ENCODE peak calls at places on chromosomes 4 and X, in ten cellular contexts. D is mucosa of descending colon; J is K562; Z is OCI-LY7; B is fibroblast of the aortic adventitia; S is bronchial epithelial cell; A is naive thymus-derived CD4-positive, alpha-beta T cell; F is GM23248; C is brain microvascular endothelial cell; T is cardiac muscle cell. K is an unnamed sample.

GRCh38 chr4:22553560-22553959 is 37.7 kb upstream of the ADGRA3 start:
- DNase-seq in C (no peak), A (no peak), T (no peak), D (peak; percentile 41), Z (no peak), J (no peak), S (no peak), B (no peak), F (no peak), K (no peak)

GRCh38 chr4:25466966-25467697 is 90.1 kb downstream of the ANAPC4 start:
- DNase-seq in F (no peak), B (peak; percentile 70), S (no peak), J (no peak), D (no peak), A (no peak), C (peak; percentile 42), Z (no peak), T (peak; percentile 37), K (no peak)

GRCh38 chr4:128582319-128582948 is 227.1 kb upstream of the JADE1 start:
- DNase-seq in T (peak; percentile 19), A (no peak), S (peak; percentile 13), Z (no peak), C (no peak), D (no peak), F (no peak), B (no peak), J (peak; percentile 58), K (no peak)

GRCh38 chrX:56758456-56758855 is 29.4 kb downstream of the NBDY start:
- DNase-seq in F (no peak), A (no peak), S (no peak), B (no peak), D (no peak), T (no peak), C (no peak), J (no peak), Z (no peak), K (no peak)

GRCh38 chr4:71113294-71113693 is 119.8 kb downstream of the DCK start:
- DNase-seq in S (peak; percentile 40), F (no peak), J (peak; percentile 22), C (no peak), D (peak; percentile 73), B (no peak), A (no peak), Z (peak; percentile 8), T (no peak), K (no peak)

GRCh38 chrX:22467571-22467970 is 194.9 kb downstream of the CBLL2 start:
- DNase-seq in D (no peak), B (no peak), Z (no peak), J (no peak), C (no peak), T (no peak), S (no peak), F (no peak), A (no peak), K (no peak)

GRCh38 chr4:20178902-20179576 is 72.7 kb upstream of the SLIT2 start:
- DNase-seq in T (no peak), Z (no peak), D (no peak), S (no peak), B (no peak), A (no peak), F (no peak), J (no peak), C (no peak), K (no peak)

GRCh38 chrX:19678941-19679340 is 163.6 kb upstream of the MAP3K15 start:
- DNase-seq in S (peak; percentile 78), A (peak; percentile 8), D (no peak), F (no peak), C (no peak), B (no peak), T (no peak), Z (peak; percentile 56), J (no peak), K (no peak)

GRCh38 chrX:32954125-32954524 is 257.2 kb downstream of the DMD start:
- DNase-seq in C (no peak), J (no peak), D (no peak), S (no peak), A (no peak), Z (no peak), F (no peak), T (no peak), B (no peak), K (no peak)

GRCh38 chrX:32948130-32948529 is 263.2 kb downstream of the DMD start:
- DNase-seq in S (no peak), J (no peak), C (no peak), T (no peak), B (no peak), A (no peak), D (no peak), Z (no peak), F (no peak), K (no peak)
- H3K4me3 ChIP-seq in S (no peak overlapping the region), J (no peak overlapping the region), C (no peak overlapping the region), T (no peak overlapping the region), B (no peak overlapping the region), A (no peak overlapping the region), D (no peak overlapping the region), Z (no peak overlapping the region), F (no peak overlapping the region), K (no peak overlapping the region)

GRCh38 chr4:137609693-137610450 is 77.6 kb upstream of the PCDH18 start:
- DNase-seq in Z (no peak), D (no peak), B (peak; percentile 56), J (no peak), A (no peak), F (peak; percentile 54), T (peak; percentile 74), S (no peak), C (peak; percentile 25), K (peak; percentile 31)
- H3K4me3 ChIP-seq in Z (no peak overlapping the region), D (no peak overlapping the region), B (no peak overlapping the region), J (no peak overlapping the region), A (no peak overlapping the region), F (peak overlapping the region; percentile 67), T (no peak overlapping the region), S (no peak overlapping the region), C (no peak overlapping the region), K (peak overlapping the region; percentile 46)

DNA sequence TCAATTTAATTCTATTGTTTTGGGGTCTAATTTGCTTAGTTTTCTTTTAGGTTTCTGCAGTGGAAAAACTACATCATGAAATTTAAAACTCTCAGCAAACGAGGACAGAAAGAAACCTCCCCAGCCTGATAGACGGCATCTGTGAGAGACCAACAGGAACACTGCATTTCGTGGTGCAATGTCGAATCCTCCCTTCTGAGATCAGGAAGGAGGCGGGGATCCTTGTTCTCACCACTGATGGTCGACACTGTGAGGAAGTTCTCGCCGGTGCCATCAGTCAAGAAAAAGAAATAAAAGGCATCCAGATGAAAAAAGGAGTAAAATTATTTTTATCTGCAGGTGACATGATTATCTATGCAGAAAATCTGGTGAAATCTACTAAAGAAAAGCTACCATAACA is 16.5 kb downstream of the GAK start:
- DNase-seq in J (no peak), S (no peak), C (peak; percentile 32), B (peak; percentile 2), T (peak; percentile 32), Z (peak; percentile 33), D (no peak), F (peak; percentile 55), A (peak; percentile 14), K (no peak)
- H3K4me3 ChIP-seq in J (no peak overlapping the region), S (no peak overlapping the region), C (no peak overlapping the region), B (no peak overlapping the region), T (no peak overlapping the region), Z (peak overlapping the region; percentile 23), D (no peak overlapping the region), F (no peak overlapping the region), A (peak overlapping the region; percentile 24), K (no peak overlapping the region)

GRCh38 chr4:4461850-4462249 is 74.9 kb downstream of the NSG1 start:
- DNase-seq in A (no peak), Z (no peak), J (peak; percentile 6), S (no peak), B (no peak), C (no peak), D (peak; percentile 24), T (no peak), F (no peak), K (no peak)
- H3K4me3 ChIP-seq in A (no peak overlapping the region), Z (no peak overlapping the region), J (no peak overlapping the region), S (no peak overlapping the region), B (no peak overlapping the region), C (no peak overlapping the region), D (no peak overlapping the region), T (no peak overlapping the region), F (no peak overlapping the region), K (no peak overlapping the region)

K was measured in osteoblast.